ENCODE peak calls at places on chromosome 20, in six cellular contexts. E is B cell, Q is foreskin fibroblast, L is cardiac fibroblast, U is Panc1, S is nephron progenitor cell. N is an unnamed sample.

GRCh38 chr20:63933646-63934045 is 22.6 kb downstream of the UCKL1 start:
- DNase-seq in E (no peak), Q (no peak), L (no peak), U (no peak), S (no peak), N (no peak)

GRCh38 chr20:62244644-62245108 is 6.4 kb downstream of the OSBPL2 start:
- DNase-seq in E (no peak), Q (no peak), L (no peak), U (no peak), S (no peak), N (no peak)

GRCh38 chr20:34390769-34391447 is 27.8 kb downstream of the ITCH start:
- DNase-seq in E (no peak), Q (peak), L (peak), U (peak), S (no peak), N (peak)

GRCh38 chr20:24737212-24737850 is 211.7 kb upstream of the CST7 start:
- DNase-seq in E (no peak), Q (no peak), L (no peak), U (no peak), S (no peak), N (no peak)

GRCh38 chr20:13111249-13111911 is 102.6 kb downstream of the SPTLC3 start:
- DNase-seq in E (no peak), Q (no peak), L (no peak), U (no peak), S (no peak), N (no peak)

GRCh38 chr20:58107533-58107932 is 120.9 kb downstream of the ANKRD60 start:
- DNase-seq in E (no peak), Q (no peak), L (no peak), U (no peak), S (no peak), N (no peak)

GRCh38 chr20:64255361-64256281 is at the start of gene PCMTD2:
- DNase-seq in E (peak), Q (peak), L (peak), U (no peak), S (peak), N (peak)

GRCh38 chr20:11372831-11373230 is 544.9 kb upstream of the BTBD3 start:
- DNase-seq in E (no peak), Q (no peak), L (no peak), U (no peak), S (no peak), N (no peak)

GRCh38 chr20:63767456-63767855 is 27.9 kb downstream of the SLC2A4RG start:
- DNase-seq in E (no peak), Q (no peak), L (no peak), U (no peak), S (no peak), N (no peak)

GRCh38 chr20:1423206-1423605 is 30.4 kb upstream of the FKBP1A start:
- DNase-seq in E (no peak), Q (no peak), L (no peak), U (no peak), S (no peak), N (no peak)

GRCh38 chr20:53736757-53737403 is 143.2 kb upstream of the ZNF217 start:
- DNase-seq in E (peak), Q (peak), L (peak), U (peak), S (no peak), N (no peak)

GRCh38 chr20:51705400-51705799 is 62.8 kb downstream of the ATP9A start:
- DNase-seq in E (no peak), Q (no peak), L (no peak), U (no peak), S (no peak), N (no peak)

GRCh38 chr20:22578221-22579118 is 5.9 kb downstream of the FOXA2 start:
- DNase-seq in E (no peak), Q (no peak), L (no peak), U (no peak), S (peak), N (no peak)

GRCh38 chr20:38805958-38806854 is 709 bp downstream of the PPP1R16B start:
- DNase-seq in E (peak), Q (peak), L (no peak), U (no peak), S (peak), N (no peak)

GRCh38 chr20:22954661-22955060 is 80.5 kb upstream of the SSTR4 start:
- DNase-seq in E (no peak), Q (no peak), L (no peak), U (no peak), S (no peak), N (no peak)

GRCh38 chr20:34643919-34644318 is 33.0 kb downstream of the PIGU start:
- DNase-seq in E (no peak), Q (peak), L (peak), U (no peak), S (no peak), N (peak)

GRCh38 chr20:38779247-38780097 is 26.0 kb upstream of the PPP1R16B start:
- DNase-seq in E (no peak), Q (no peak), L (no peak), U (no peak), S (no peak), N (no peak)

GRCh38 chr20:15224199-15224598 is 886.8 kb upstream of the FLRT3 start:
- DNase-seq in E (no peak), Q (no peak), L (no peak), U (no peak), S (no peak), N (no peak)

GRCh38 chr20:15857131-15857784 is 716.0 kb downstream of the KIF16B start:
- DNase-seq in E (peak), Q (no peak), L (no peak), U (no peak), S (no peak), N (no peak)

GRCh38 chr20:45036044-45036755 is 64.7 kb downstream of the KCNS1 start:
- DNase-seq in E (no peak), Q (peak), L (peak), U (no peak), S (no peak), N (no peak)

GRCh38 chr20:12941025-12941424 is 67.7 kb upstream of the SPTLC3 start:
- DNase-seq in E (no peak), Q (peak), L (no peak), U (no peak), S (no peak), N (no peak)

GRCh38 chr20:32968833-32969241 is 35.4 kb downstream of the SUN5 start:
- DNase-seq in E (no peak), Q (no peak), L (no peak), U (no peak), S (no peak), N (no peak)

GRCh38 chr20:19964289-19965263 is 52.6 kb upstream of the NAA20 start:
- DNase-seq in E (no peak), Q (peak), L (peak), U (no peak), S (peak), N (peak)

GRCh38 chr20:23305098-23305497 is 45.5 kb upstream of the NXT1 start:
- DNase-seq in E (no peak), Q (peak), L (peak), U (no peak), S (no peak), N (no peak)

GRCh38 chr20:56843386-56843785 is 214.3 kb downstream of the TFAP2C start:
- DNase-seq in E (no peak), Q (no peak), L (no peak), U (no peak), S (no peak), N (no peak)

DNA sequence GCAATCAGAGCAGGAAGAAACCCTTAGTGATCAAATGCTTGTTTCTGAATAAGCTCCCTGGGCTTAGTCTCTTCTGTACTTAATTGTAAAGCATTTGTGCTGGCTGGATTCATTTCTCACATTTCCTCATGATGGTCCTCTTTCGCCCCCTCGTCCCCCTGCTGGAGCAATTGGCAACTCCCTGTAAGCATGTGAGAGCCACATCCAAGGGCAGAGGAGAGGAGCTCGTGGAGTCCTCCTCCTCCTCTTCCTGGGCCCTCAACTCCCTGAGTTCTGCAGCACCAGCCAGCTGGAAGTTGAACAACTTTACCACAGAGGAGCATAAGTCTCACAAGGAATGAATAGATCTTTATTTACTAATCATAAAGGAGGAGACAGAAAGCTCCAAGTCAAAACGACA is 12.6 kb downstream of the ANKEF1 start:
- DNase-seq in E (no peak), Q (peak), L (peak), U (no peak), S (peak), N (no peak)
- TF ChIP-seq CTCF in E (no peak), Q (no peak), L (peak), U (peak), S (peak), N (peak)

GRCh38 chr20:37519508-37520416 is 1.3 kb upstream of the NNAT start:
- DNase-seq in E (no peak), Q (no peak), L (no peak), U (no peak), S (peak), N (no peak)

GRCh38 chr20:37518606-37519507 is 2.2 kb upstream of the NNAT start:
- DNase-seq in E (no peak), Q (no peak), L (peak), U (no peak), S (peak), N (no peak)

GRCh38 chr20:37516697-37517370 is 4.2 kb upstream of the NNAT start:
- DNase-seq in E (no peak), Q (peak), L (peak), U (no peak), S (no peak), N (peak)

GRCh38 chr20:37517371-37517748 is 3.7 kb upstream of the NNAT start:
- DNase-seq in E (no peak), Q (no peak), L (no peak), U (no peak), S (no peak), N (no peak)

DNA sequence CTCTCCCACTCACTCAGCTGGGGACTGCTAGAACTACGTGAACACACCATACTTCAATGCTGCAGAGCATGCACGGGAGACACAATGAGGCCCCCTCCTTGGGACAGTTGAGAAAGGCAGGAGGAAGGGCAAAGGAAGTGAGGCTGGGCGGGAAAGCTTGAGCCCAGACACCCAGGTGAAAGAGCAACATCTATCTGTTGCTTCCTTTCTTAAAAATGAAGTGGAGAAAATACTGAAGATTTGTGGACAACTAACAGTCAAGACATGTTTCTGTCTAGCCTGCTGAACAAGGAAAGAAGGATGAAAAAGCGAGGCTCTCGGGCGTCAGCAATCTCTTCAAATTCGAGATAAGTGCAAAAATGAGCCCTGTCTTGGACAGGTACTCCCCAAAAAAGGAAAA is 3.0 kb upstream of the NNAT start:
- DNase-seq in E (no peak), Q (no peak), L (no peak), U (no peak), S (no peak), N (no peak)
- TF ChIP-seq CTCF in E (no peak), Q (no peak), L (no peak), U (no peak), S (no peak), N (no peak)

GRCh38 chr20:47031821-47032220 is 137.2 kb downstream of the EYA2 start:
- DNase-seq in E (no peak), Q (no peak), L (no peak), U (no peak), S (no peak), N (no peak)

GRCh38 chr20:47029845-47030244 is 135.2 kb downstream of the EYA2 start:
- DNase-seq in E (no peak), Q (no peak), L (no peak), U (no peak), S (no peak), N (no peak)

GRCh38 chr20:47028487-47028886 is 133.8 kb downstream of the EYA2 start:
- DNase-seq in E (no peak), Q (no peak), L (no peak), U (no peak), S (no peak), N (no peak)

GRCh38 chr20:47031028-47031427 is 136.4 kb downstream of the EYA2 start:
- DNase-seq in E (no peak), Q (no peak), L (no peak), U (no peak), S (no peak), N (no peak)

DNA sequence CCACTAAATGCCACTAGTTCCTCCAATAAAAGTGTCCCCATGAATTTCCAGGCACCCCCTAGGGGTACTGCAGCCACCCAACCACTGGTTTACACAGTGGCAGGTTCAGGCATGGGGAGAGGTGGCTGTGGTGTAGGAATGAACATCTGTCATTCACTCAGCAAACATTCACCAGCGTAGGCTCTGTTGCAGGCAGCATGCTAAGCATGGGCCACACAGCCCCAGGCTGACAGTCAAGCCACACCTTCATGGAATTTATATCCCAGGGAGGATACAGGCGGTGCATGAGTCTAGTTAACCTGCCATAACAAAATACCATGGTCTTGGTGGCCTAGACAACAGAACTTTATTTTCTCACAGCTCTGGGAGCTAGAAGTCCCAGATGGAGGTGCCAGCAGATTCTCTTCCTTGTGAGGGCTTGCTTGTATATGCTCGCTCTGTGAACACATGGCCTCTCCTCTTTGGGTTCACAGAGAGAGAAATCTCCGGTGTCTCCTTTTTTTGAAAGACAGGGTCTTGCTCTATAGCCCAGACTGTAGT is 135.7 kb downstream of the EYA2 start:
- DNase-seq in E (no peak), Q (no peak), L (no peak), U (no peak), S (no peak), N (no peak)
- TF ChIP-seq CTCF in E (no peak), Q (no peak), L (no peak), U (no peak), S (no peak), N (no peak)

DNA sequence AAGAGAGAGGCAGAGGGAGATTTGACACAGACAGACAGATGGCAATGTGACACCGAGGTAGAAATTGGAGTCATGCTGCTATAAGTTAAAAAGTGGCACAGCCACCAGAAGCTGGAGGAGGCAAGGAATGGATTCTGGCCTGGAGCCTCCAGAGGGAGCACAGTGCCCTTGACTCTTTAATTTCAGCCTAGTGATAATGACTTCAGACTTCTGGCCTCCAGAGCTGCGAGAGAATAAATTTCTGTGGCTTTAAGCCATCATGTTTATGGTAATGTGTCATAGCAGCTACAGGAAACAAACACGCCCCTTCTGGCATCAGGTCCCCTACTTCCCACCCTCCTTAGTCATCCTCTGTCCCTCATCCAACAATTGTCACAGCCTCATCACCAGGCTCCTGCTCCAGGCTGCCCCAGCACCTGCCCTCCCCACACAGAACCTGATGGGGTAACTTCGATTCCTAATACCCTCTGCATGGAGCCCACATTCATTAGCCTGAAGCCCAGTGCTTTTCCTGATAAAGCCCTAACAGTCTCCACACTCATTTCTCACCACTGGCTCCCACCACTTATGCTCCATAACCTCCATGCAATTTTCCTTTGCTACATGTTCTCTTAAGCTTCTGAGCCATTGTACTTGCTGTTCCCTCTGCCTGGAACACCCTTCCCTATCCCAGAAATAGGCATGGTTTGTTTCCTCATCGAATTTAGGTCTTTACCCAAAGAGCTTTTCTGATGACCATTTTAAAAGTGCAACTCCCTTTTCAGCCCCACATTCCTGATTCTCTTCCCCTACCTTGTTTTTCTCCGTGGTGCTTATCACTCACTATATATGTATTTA is 69.7 kb upstream of the TOX2 start:
- DNase-seq in E (no peak), Q (peak), L (peak), U (peak), S (no peak), N (peak)
- TF ChIP-seq CTCF in E (no peak), Q (peak), L (peak), U (no peak), S (no peak), N (peak)

DNA sequence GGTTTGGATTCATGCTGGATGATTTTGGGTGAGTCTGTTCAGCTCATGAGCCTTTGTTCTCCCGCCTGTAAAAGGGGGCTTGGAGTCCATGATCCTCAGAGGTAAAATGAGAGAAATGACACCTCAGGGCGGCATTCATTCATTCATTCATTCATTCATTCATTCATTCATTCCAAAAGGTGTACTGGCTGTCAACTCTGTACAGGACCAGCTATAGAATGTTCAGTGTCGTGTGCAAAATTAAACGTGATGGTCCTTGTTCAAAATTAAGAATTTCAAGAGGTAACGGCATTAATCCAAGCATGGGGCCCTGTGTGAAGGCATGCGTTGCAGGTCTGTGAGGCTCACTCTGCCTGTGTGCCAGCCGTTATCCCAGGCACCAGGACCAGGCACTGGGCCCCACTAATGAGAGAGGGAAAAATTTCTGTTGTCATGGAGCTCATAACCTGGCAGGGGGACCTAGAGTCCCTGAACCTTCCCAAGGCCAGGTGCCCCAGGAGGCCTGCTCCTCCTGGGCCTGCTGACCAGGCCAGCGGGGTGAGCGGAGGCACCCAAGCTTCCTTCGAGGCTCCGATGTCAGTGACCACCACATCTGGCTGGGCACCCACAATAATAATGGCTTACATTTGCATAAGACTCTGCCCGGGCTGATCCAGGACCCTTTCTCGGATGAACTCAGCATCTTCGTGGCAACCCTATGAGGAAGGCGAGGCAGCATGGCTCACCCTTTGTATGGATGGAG is 53.2 kb downstream of the CEBPB start:
- DNase-seq in E (no peak), Q (no peak), L (no peak), U (no peak), S (no peak), N (no peak)
- TF ChIP-seq CTCF in E (no peak), Q (no peak), L (no peak), U (no peak), S (no peak), N (no peak)

N was measured in AG09319.